ENCODE peak calls at places on chromosomes 4 and X, in nine cellular contexts. X, F, I, H, P, M, E, B and A are unnamed samples.

GRCh38 chr4:61505773-61506640 is 305.9 kb downstream of the ADGRL3 start:
- DNase-seq in X (no peak), F (no peak), I (no peak), H (no peak), P (no peak), M (no peak), E (no peak), B (no peak), A (no peak)

GRCh38 chr4:128387600-128388351 is 100.2 kb upstream of the PGRMC2 start:
- DNase-seq in X (no peak), F (no peak), I (no peak), H (no peak), P (peak; percentile 62), M (no peak), E (peak; percentile 73), B (no peak), A (no peak)

GRCh38 chr4:7214359-7214758 is 22.0 kb downstream of the SORCS2 start:
- DNase-seq in X (no peak), F (no peak), I (no peak), H (no peak), P (no peak), M (no peak), E (no peak), B (no peak), A (no peak)

GRCh38 chr4:109011241-109012031 is 248.6 kb upstream of the ETNPPL start:
- DNase-seq in X (no peak), F (no peak), I (no peak), H (no peak), P (no peak), M (no peak), E (no peak), B (no peak), A (no peak)

GRCh38 chr4:98434816-98435215 is 173.6 kb downstream of the RAP1GDS1 start:
- DNase-seq in X (no peak), F (no peak), I (no peak), H (no peak), P (no peak), M (no peak), E (peak; percentile 12), B (no peak), A (no peak)

GRCh38 chr4:54568184-54568583 is 89.6 kb upstream of the KIT start:
- DNase-seq in X (no peak), F (no peak), I (no peak), H (no peak), P (peak; percentile 65), M (no peak), E (peak; percentile 36), B (no peak), A (no peak)

GRCh38 chr4:22502895-22503814 is 12.7 kb downstream of the ADGRA3 start:
- DNase-seq in X (no peak), F (no peak), I (no peak), H (no peak), P (no peak), M (no peak), E (peak; percentile 65), B (no peak), A (no peak)

GRCh38 chrX:119757979-119758681 is at the start of gene SOWAHD:
- DNase-seq in X (no peak), F (no peak), I (peak; percentile 16), H (peak; percentile 16), P (peak; percentile 20), M (no peak), E (peak; percentile 24), B (peak; percentile 61), A (peak; percentile 37)

GRCh38 chr4:17142232-17142711 is 243.8 kb upstream of the LDB2 start:
- DNase-seq in X (peak; percentile 87), F (no peak), I (no peak), H (no peak), P (peak; percentile 2), M (no peak), E (no peak), B (no peak), A (no peak)

GRCh38 chr4:55079451-55080173 is 45.8 kb downstream of the KDR start:
- DNase-seq in X (no peak), F (no peak), I (no peak), H (no peak), P (no peak), M (no peak), E (no peak), B (no peak), A (no peak)

GRCh38 chr4:38281416-38282071 is 321.3 kb downstream of the PTTG2 start:
- DNase-seq in X (no peak), F (no peak), I (no peak), H (no peak), P (peak; percentile 19), M (no peak), E (peak; percentile 43), B (no peak), A (no peak)

GRCh38 chrX:25968920-25969319 is 169.2 kb upstream of the MAGEB18 start:
- DNase-seq in X (no peak), F (no peak), I (no peak), H (no peak), P (no peak), M (peak; percentile 1), E (peak; percentile 52), B (peak; percentile 53), A (peak; percentile 23)

GRCh38 chrX:21658152-21658737 is at the start of gene KLHL34:
- DNase-seq in X (no peak), F (no peak), I (no peak), H (no peak), P (no peak), M (no peak), E (no peak), B (no peak), A (no peak)